ENCODE peak calls at places on chromosomes 3 and 15, in five cellular contexts. P is amniotic stem cell, T is foreskin fibroblast, M is Kasumi-1, J is left ventricle myocardium inferior. H is an unnamed sample.

GRCh38 chr3:188204516-188204915 is 50.6 kb downstream of the LPP start:
- DNase-seq in P (no peak), T (no peak), M (no peak), J (no peak), H (no peak)

GRCh38 chr15:86591994-86592746 is 512.5 kb downstream of the AGBL1 start:
- DNase-seq in P (no peak), T (no peak), M (no peak), J (peak), H (no peak)

GRCh38 chr3:127485396-127486170 is 105.0 kb downstream of the TPRA1 start:
- DNase-seq in P (no peak), T (no peak), M (no peak), J (no peak), H (peak)

GRCh38 chr3:10619989-10620832 is 114.8 kb upstream of the ATP2B2 start:
- DNase-seq in P (no peak), T (no peak), M (no peak), J (no peak), H (no peak)

GRCh38 chr3:58824285-58824684 is 157.7 kb upstream of the FAM3D start:
- DNase-seq in P (peak), T (peak), M (peak), J (peak), H (peak)

GRCh38 chr3:128060473-128061381 is 8.5 kb downstream of the SEC61A1 start:
- DNase-seq in P (peak), T (peak), M (no peak), J (no peak), H (peak)

GRCh38 chr3:194134231-194134756 is 1.7 kb upstream of the HES1 start:
- DNase-seq in P (no peak), T (peak), M (peak), J (peak), H (peak)

GRCh38 chr15:67474405-67475080 is 46.4 kb upstream of the C15orf61 start:
- DNase-seq in P (no peak), T (no peak), M (no peak), J (no peak), H (no peak)

GRCh38 chr3:16855497-16855896 is 29.3 kb upstream of the PLCL2 start:
- DNase-seq in P (no peak), T (no peak), M (no peak), J (no peak), H (no peak)

GRCh38 chr15:32994810-32995424 is 199.6 kb downstream of the FMN1 start:
- DNase-seq in P (no peak), T (peak), M (peak), J (no peak), H (no peak)

GRCh38 chr15:48177383-48177874 is 666 bp downstream of the MYEF2 start:
- DNase-seq in P (peak), T (peak), M (no peak), J (no peak), H (peak)